ENCODE peak calls at places on chromosomes 4 and X, in five cellular contexts. O is pancreas, H is GM23248, E is endothelial cell of umbilical vein, Q is A673. N is an unnamed sample.

GRCh38 chr4:52728877-52729276 is 22.3 kb downstream of the ERVMER34-1 start:
- DNase-seq in Q (no peak), O (no peak), H (no peak), E (peak), N (no peak)

GRCh38 chr4:76698141-76698540 is 199.8 kb downstream of the SOWAHB start:
- DNase-seq in H (no peak), O (no peak), Q (no peak), E (no peak), N (no peak)

GRCh38 chrX:41692162-41692749 is 3.5 kb downstream of the GPR34 start:
- DNase-seq in E (no peak), Q (peak), O (no peak), H (peak), N (no peak)

GRCh38 chr4:7044415-7044930 is 1.3 kb downstream of the TADA2B start:
- DNase-seq in Q (no peak), H (peak), O (no peak), E (no peak), N (peak)

GRCh38 chrX:120561634-120562568 is 1.1 kb upstream of the CUL4B start:
- DNase-seq in H (no peak), E (no peak), Q (no peak), O (no peak), N (no peak)

GRCh38 chrX:46044486-46044885 is 500.7 kb downstream of the ZNF674 start:
- DNase-seq in Q (no peak), H (peak), O (no peak), E (no peak), N (no peak)

GRCh38 chr4:6575503-6576240 is 683 bp downstream of the MAN2B2 start:
- DNase-seq in O (no peak), Q (no peak), H (no peak), E (no peak), N (no peak)

GRCh38 chr4:26173619-26174018 is 147.2 kb upstream of the RBPJ start:
- DNase-seq in Q (no peak), H (no peak), E (no peak), O (peak), N (no peak)

GRCh38 chr4:176789955-176790354 is 2.8 kb downstream of the VEGFC start:
- DNase-seq in O (peak), H (peak), E (peak), Q (peak), N (no peak)

GRCh38 chr4:82415922-82416365 is 14.3 kb downstream of the HNRNPDL start:
- DNase-seq in E (no peak), O (no peak), Q (no peak), H (no peak), N (no peak)

GRCh38 chrX:36908801-36909403 is 99.3 kb upstream of the FAM47C start:
- DNase-seq in H (peak), E (peak), O (no peak), Q (peak), N (no peak)

GRCh38 chr4:68963389-68963788 is 11.8 kb upstream of the UGT2A3 start:
- DNase-seq in O (peak), Q (no peak), E (no peak), H (no peak), N (no peak)

GRCh38 chrX:136250191-136251041 is 784 bp downstream of the MAP7D3 start:
- DNase-seq in H (peak), O (no peak), Q (peak), E (peak), N (no peak)

GRCh38 chr4:577499-578450 is 1.7 kb upstream of the TMEM271 start:
- DNase-seq in Q (peak), H (peak), O (no peak), E (no peak), N (peak)

GRCh38 chr4:57652765-57653164 is 542.6 kb upstream of the IGFBP7 start:
- DNase-seq in H (no peak), Q (no peak), E (no peak), O (no peak), N (no peak)

GRCh38 chr4:57655342-57655741 is 545.2 kb upstream of the IGFBP7 start:
- DNase-seq in E (no peak), H (no peak), O (no peak), Q (no peak), N (no peak)

GRCh38 chr4:57658673-57659072 is 548.5 kb upstream of the IGFBP7 start:
- DNase-seq in Q (no peak), H (no peak), O (no peak), E (no peak), N (no peak)

GRCh38 chr4:57661707-57662106 is 551.5 kb upstream of the IGFBP7 start:
- DNase-seq in H (no peak), Q (no peak), E (no peak), O (no peak), N (no peak)

DNA sequence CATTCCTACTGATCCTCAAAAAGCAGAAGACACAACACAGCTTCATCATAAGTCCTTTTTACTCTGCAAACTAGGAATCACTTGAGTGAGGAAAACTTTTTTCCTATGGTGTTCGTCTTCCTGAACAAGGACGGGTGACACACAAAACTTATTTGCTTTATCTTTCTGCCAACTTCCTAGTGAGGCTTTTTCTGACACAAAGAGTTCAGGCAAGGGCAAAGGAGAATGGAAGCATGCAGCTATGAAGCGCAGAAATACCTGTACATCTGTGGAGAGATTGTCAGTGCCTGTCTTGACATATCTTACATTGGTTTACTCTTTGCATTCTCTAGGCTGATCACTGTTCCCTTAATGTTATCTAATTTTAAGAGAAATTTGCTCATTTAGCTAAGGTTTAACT is 548.0 kb upstream of the IGFBP7 start:
- DNase-seq in E (no peak), H (no peak), O (no peak), Q (no peak), N (no peak)
- H3K4me3 ChIP-seq in E (no peak), H (no peak), O (no peak), Q (no peak), N (no peak)

GRCh38 chrX:119071381-119071780 is 1.4 kb upstream of the CT47C1 start:
- DNase-seq in O (no peak), E (no peak), Q (no peak), H (no peak), N (no peak)
- H3K27ac ChIP-seq in O (no peak), E (no peak), Q (no peak), H (no peak), N (no peak)

DNA sequence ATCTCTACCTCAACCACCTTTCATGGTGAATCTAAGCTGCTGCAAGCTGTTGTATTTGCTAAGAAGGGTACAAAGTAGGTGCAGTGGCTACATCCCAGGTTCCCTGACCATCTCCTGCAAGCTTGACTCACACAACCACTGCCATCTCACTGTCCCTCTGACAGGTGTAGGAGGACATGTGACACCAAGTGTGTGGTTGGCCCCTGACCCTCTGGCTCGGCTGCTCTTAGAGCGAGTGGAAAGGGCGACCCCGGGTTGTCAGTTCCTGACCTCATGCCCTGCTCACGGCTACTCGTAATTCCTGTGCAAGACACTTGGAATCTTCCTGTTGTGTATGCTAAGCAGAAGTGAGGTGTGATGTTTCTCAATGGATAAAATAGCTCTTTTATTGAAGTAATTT is 184.4 kb downstream of the DCLK2 start:
- DNase-seq in E (no peak), O (no peak), H (no peak), Q (no peak), N (no peak)
- H3K4me3 ChIP-seq in E (no peak), O (no peak), H (no peak), Q (no peak), N (no peak)

GRCh38 chr4:165207431-165208321 is at the start of gene KLHL2:
- DNase-seq in E (peak), H (peak), O (peak), Q (peak), N (peak)
- H3K27ac ChIP-seq in E (peak), H (peak), O (peak), Q (peak), N (peak)

DNA sequence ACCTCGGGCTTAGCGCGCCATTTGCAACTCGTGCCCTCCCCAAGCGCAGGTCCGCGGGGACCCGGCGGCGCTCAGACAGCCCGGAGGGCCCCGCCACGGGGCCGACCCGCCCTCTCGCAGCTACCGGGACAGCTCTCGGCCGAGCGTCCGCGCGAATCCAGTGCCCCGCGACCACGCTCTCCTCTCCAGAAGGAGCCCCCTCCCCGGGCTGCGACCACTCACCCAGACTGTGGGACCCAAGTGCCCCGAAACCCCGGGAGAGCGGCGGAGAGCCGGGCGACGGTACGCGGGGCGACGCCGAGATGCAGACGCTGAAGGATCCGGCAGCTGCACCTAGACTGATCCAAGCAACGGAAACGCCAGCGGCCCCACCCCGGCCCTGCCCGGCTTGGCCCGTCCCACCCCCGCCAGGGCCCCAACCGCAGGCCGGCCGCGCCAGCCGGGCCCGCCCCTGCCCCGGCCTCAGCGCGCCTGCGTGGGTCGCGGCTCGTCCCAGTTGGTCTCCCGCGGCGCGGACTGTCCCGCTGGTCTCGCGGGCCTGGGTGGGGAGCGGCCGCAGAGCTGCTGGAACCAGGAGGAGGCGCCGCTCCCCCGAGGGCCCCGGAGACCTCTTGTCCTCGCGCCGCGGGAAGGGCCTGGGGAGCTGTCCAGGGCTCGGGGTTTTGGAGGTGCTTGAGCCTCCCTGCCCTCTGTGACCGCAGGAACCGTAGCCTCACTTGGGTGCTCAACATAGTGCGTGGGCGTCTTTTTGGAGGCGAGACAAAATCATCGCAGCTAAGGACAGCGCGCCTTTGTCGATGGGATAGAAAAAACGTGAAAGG is at the start of gene ANXA5:
- DNase-seq in H (peak), E (peak), O (peak), Q (peak), N (peak)
- H3K4me3 ChIP-seq in H (peak), E (peak), O (peak), Q (peak), N (peak)

GRCh38 chr4:23884261-23884660 is 5.6 kb downstream of the PPARGC1A start:
- DNase-seq in H (no peak), O (no peak), Q (no peak), E (no peak), N (no peak)

GRCh38 chr4:23885943-23886590 is 3.8 kb downstream of the PPARGC1A start:
- DNase-seq in E (no peak), O (no peak), Q (no peak), H (no peak), N (no peak)

GRCh38 chr4:23887173-23887572 is 2.7 kb downstream of the PPARGC1A start:
- DNase-seq in H (no peak), Q (no peak), O (no peak), E (no peak), N (no peak)

GRCh38 chr4:23882976-23883531 is 6.8 kb downstream of the PPARGC1A start:
- DNase-seq in O (no peak), E (no peak), Q (no peak), H (no peak), N (no peak)

GRCh38 chr4:23884731-23885130 is 5.1 kb downstream of the PPARGC1A start:
- DNase-seq in H (no peak), O (no peak), Q (no peak), E (no peak), N (no peak)
- H3K27ac ChIP-seq in H (no peak), O (no peak), Q (no peak), E (no peak), N (no peak)

N was measured in aorta.